ENCODE peak calls at places on chromosomes 13 and 19, in nine cellular contexts. One of them, this sample, is unnamed.

GRCh38 chr13:24215732-24216131 is 55.2 kb downstream of the SPATA13 start:
- DNase-seq in esophagus squamous epithelium: no peak
- DNase-seq in adrenal gland: peak; percentile 86
- DNase-seq in IMR-90: peak; percentile 60
- DNase-seq in ovary: no peak
- DNase-seq in HepG2: no peak
- DNase-seq in esophagus muscularis mucosa: no peak
- DNase-seq in tibial nerve: no peak
- DNase-seq in transverse colon: no peak
- DNase-seq in this sample: no peak

GRCh38 chr19:39566064-39566463 is 26.1 kb upstream of the EID2 start:
- DNase-seq in esophagus squamous epithelium: no peak
- DNase-seq in adrenal gland: no peak
- DNase-seq in IMR-90: no peak
- DNase-seq in ovary: no peak
- DNase-seq in HepG2: no peak
- DNase-seq in esophagus muscularis mucosa: no peak
- DNase-seq in tibial nerve: no peak
- DNase-seq in transverse colon: no peak
- DNase-seq in this sample: no peak

GRCh38 chr13:33644607-33645543 is 173.1 kb upstream of the RFC3 start:
- DNase-seq in esophagus squamous epithelium: no peak
- DNase-seq in adrenal gland: no peak
- DNase-seq in IMR-90: peak; percentile 4
- DNase-seq in ovary: no peak
- DNase-seq in HepG2: no peak
- DNase-seq in esophagus muscularis mucosa: no peak
- DNase-seq in tibial nerve: no peak
- DNase-seq in transverse colon: no peak
- DNase-seq in this sample: no peak

GRCh38 chr19:13993554-13994308 is 12.4 kb downstream of the RFX1 start:
- DNase-seq in esophagus squamous epithelium: no peak
- DNase-seq in adrenal gland: no peak
- DNase-seq in IMR-90: no peak
- DNase-seq in ovary: no peak
- DNase-seq in HepG2: no peak
- DNase-seq in esophagus muscularis mucosa: no peak
- DNase-seq in tibial nerve: no peak
- DNase-seq in transverse colon: no peak
- DNase-seq in this sample: no peak

GRCh38 chr13:29892149-29892548 is 41.7 kb upstream of the UBL3 start:
- DNase-seq in esophagus squamous epithelium: no peak
- DNase-seq in adrenal gland: peak; percentile 55
- DNase-seq in IMR-90: no peak
- DNase-seq in ovary: no peak
- DNase-seq in HepG2: no peak
- DNase-seq in esophagus muscularis mucosa: no peak
- DNase-seq in tibial nerve: no peak
- DNase-seq in transverse colon: no peak
- DNase-seq in this sample: no peak

GRCh38 chr19:16702123-16702522 is 17.5 kb upstream of the NWD1 start:
- DNase-seq in esophagus squamous epithelium: no peak
- DNase-seq in adrenal gland: no peak
- DNase-seq in IMR-90: peak; percentile 66
- DNase-seq in ovary: no peak
- DNase-seq in HepG2: peak; percentile 10
- DNase-seq in esophagus muscularis mucosa: peak; percentile 93
- DNase-seq in tibial nerve: peak; percentile 43
- DNase-seq in transverse colon: no peak
- DNase-seq in this sample: no peak

GRCh38 chr19:17572640-17573039 is 17.2 kb downstream of the COLGALT1 start:
- DNase-seq in esophagus squamous epithelium: no peak
- DNase-seq in adrenal gland: no peak
- DNase-seq in IMR-90: no peak
- DNase-seq in ovary: no peak
- DNase-seq in HepG2: no peak
- DNase-seq in esophagus muscularis mucosa: no peak
- DNase-seq in tibial nerve: no peak
- DNase-seq in transverse colon: no peak
- DNase-seq in this sample: no peak

GRCh38 chr19:18514800-18515682 is 6.8 kb downstream of the ELL start:
- DNase-seq in esophagus squamous epithelium: no peak
- DNase-seq in adrenal gland: peak; percentile 94
- DNase-seq in IMR-90: peak; percentile 67
- DNase-seq in ovary: peak; percentile 78
- DNase-seq in HepG2: peak; percentile 99
- DNase-seq in esophagus muscularis mucosa: no peak
- DNase-seq in tibial nerve: no peak
- DNase-seq in transverse colon: peak; percentile 80
- DNase-seq in this sample: peak; percentile 93

GRCh38 chr19:45547211-45547770 is 37.3 kb downstream of the OPA3 start:
- DNase-seq in esophagus squamous epithelium: no peak
- DNase-seq in adrenal gland: no peak
- DNase-seq in IMR-90: no peak
- DNase-seq in ovary: no peak
- DNase-seq in HepG2: no peak
- DNase-seq in esophagus muscularis mucosa: no peak
- DNase-seq in tibial nerve: no peak
- DNase-seq in transverse colon: no peak
- DNase-seq in this sample: no peak

GRCh38 chr19:28514166-28514565 is 698.8 kb downstream of the UQCRFS1 start:
- DNase-seq in esophagus squamous epithelium: no peak
- DNase-seq in adrenal gland: no peak
- DNase-seq in IMR-90: no peak
- DNase-seq in ovary: no peak
- DNase-seq in HepG2: no peak
- DNase-seq in esophagus muscularis mucosa: peak; percentile 83
- DNase-seq in tibial nerve: no peak
- DNase-seq in transverse colon: no peak
- DNase-seq in this sample: no peak

GRCh38 chr13:23320926-23321533 is 112.5 kb downstream of the SACS start:
- DNase-seq in esophagus squamous epithelium: no peak
- DNase-seq in adrenal gland: no peak
- DNase-seq in IMR-90: no peak
- DNase-seq in ovary: no peak
- DNase-seq in HepG2: no peak
- DNase-seq in esophagus muscularis mucosa: no peak
- DNase-seq in tibial nerve: no peak
- DNase-seq in transverse colon: no peak
- DNase-seq in this sample: no peak

GRCh38 chr19:1168877-1169791 is 4.9 kb downstream of the SBNO2 start:
- DNase-seq in esophagus squamous epithelium: no peak
- DNase-seq in adrenal gland: peak; percentile 92
- DNase-seq in IMR-90: peak; percentile 85
- DNase-seq in ovary: peak; percentile 81
- DNase-seq in HepG2: peak; percentile 50
- DNase-seq in esophagus muscularis mucosa: no peak
- DNase-seq in tibial nerve: no peak
- DNase-seq in transverse colon: no peak
- DNase-seq in this sample: peak; percentile 89

GRCh38 chr13:48775804-48776203 is 122.1 kb downstream of the CYSLTR2 start:
- DNase-seq in esophagus squamous epithelium: no peak
- DNase-seq in adrenal gland: no peak
- DNase-seq in IMR-90: peak; percentile 97
- DNase-seq in ovary: no peak
- DNase-seq in HepG2: no peak
- DNase-seq in esophagus muscularis mucosa: no peak
- DNase-seq in tibial nerve: no peak
- DNase-seq in transverse colon: no peak
- DNase-seq in this sample: no peak

GRCh38 chr13:97574926-97575325 is 141.0 kb downstream of the RAP2A start:
- DNase-seq in esophagus squamous epithelium: no peak
- DNase-seq in adrenal gland: peak; percentile 59
- DNase-seq in IMR-90: peak; percentile 52
- DNase-seq in ovary: no peak
- DNase-seq in HepG2: peak; percentile 38
- DNase-seq in esophagus muscularis mucosa: no peak
- DNase-seq in tibial nerve: no peak
- DNase-seq in transverse colon: peak; percentile 26
- DNase-seq in this sample: no peak

GRCh38 chr19:17739121-17739875 is 12.0 kb upstream of the FCHO1 start:
- DNase-seq in esophagus squamous epithelium: no peak
- DNase-seq in adrenal gland: no peak
- DNase-seq in IMR-90: no peak
- DNase-seq in ovary: peak; percentile 37
- DNase-seq in HepG2: no peak
- DNase-seq in esophagus muscularis mucosa: no peak
- DNase-seq in tibial nerve: no peak
- DNase-seq in transverse colon: peak; percentile 49
- DNase-seq in this sample: no peak

GRCh38 chr19:5170329-5170745 is 170.3 kb downstream of the PTPRS start:
- DNase-seq in esophagus squamous epithelium: no peak
- DNase-seq in adrenal gland: no peak
- DNase-seq in IMR-90: no peak
- DNase-seq in ovary: peak; percentile 27
- DNase-seq in HepG2: no peak
- DNase-seq in esophagus muscularis mucosa: no peak
- DNase-seq in tibial nerve: no peak
- DNase-seq in transverse colon: peak; percentile 37
- DNase-seq in this sample: no peak

GRCh38 chr19:8208119-8208709 is 956 bp upstream of the CERS4 start:
- DNase-seq in esophagus squamous epithelium: no peak
- DNase-seq in adrenal gland: no peak
- DNase-seq in IMR-90: no peak
- DNase-seq in ovary: no peak
- DNase-seq in HepG2: no peak
- DNase-seq in esophagus muscularis mucosa: no peak
- DNase-seq in tibial nerve: no peak
- DNase-seq in transverse colon: no peak
- DNase-seq in this sample: no peak

GRCh38 chr19:8204961-8205360 is 4.2 kb upstream of the CERS4 start:
- DNase-seq in esophagus squamous epithelium: no peak
- DNase-seq in adrenal gland: no peak
- DNase-seq in IMR-90: no peak
- DNase-seq in ovary: no peak
- DNase-seq in HepG2: no peak
- DNase-seq in esophagus muscularis mucosa: no peak
- DNase-seq in tibial nerve: no peak
- DNase-seq in transverse colon: no peak
- DNase-seq in this sample: no peak

GRCh38 chr19:8208710-8209110 is 460 bp upstream of the CERS4 start:
- DNase-seq in esophagus squamous epithelium: no peak
- DNase-seq in adrenal gland: peak; percentile 81
- DNase-seq in IMR-90: no peak
- DNase-seq in ovary: no peak
- DNase-seq in HepG2: no peak
- DNase-seq in esophagus muscularis mucosa: no peak
- DNase-seq in tibial nerve: peak; percentile 30
- DNase-seq in transverse colon: no peak
- DNase-seq in this sample: no peak

GRCh38 chr19:8209111-8209964 is at the start of gene CERS4:
- DNase-seq in esophagus squamous epithelium: peak; percentile 42
- DNase-seq in adrenal gland: peak; percentile 58
- DNase-seq in IMR-90: peak; percentile 20
- DNase-seq in ovary: peak; percentile 85
- DNase-seq in HepG2: peak; percentile 82
- DNase-seq in esophagus muscularis mucosa: no peak
- DNase-seq in tibial nerve: peak; percentile 48
- DNase-seq in transverse colon: peak; percentile 76
- DNase-seq in this sample: peak; percentile 94

GRCh38 chr19:8206147-8207087 is 2.8 kb upstream of the CERS4 start:
- DNase-seq in esophagus squamous epithelium: no peak
- DNase-seq in adrenal gland: no peak
- DNase-seq in IMR-90: no peak
- DNase-seq in ovary: no peak
- DNase-seq in HepG2: no peak
- DNase-seq in esophagus muscularis mucosa: no peak
- DNase-seq in tibial nerve: no peak
- DNase-seq in transverse colon: no peak
- DNase-seq in this sample: no peak
- TF ChIP-seq POLR2A in esophagus squamous epithelium: no peak
- TF ChIP-seq POLR2A in adrenal gland: no peak
- TF ChIP-seq POLR2A in IMR-90: no peak
- TF ChIP-seq POLR2A in ovary: no peak
- TF ChIP-seq POLR2A in HepG2: no peak
- TF ChIP-seq POLR2A in esophagus muscularis mucosa: no peak
- TF ChIP-seq POLR2A in tibial nerve: no peak
- TF ChIP-seq POLR2A in transverse colon: no peak
- TF ChIP-seq POLR2A in this sample: no peak

GRCh38 chr19:47719047-47719885 is 6.0 kb downstream of the EHD2 start:
- DNase-seq in esophagus squamous epithelium: no peak
- DNase-seq in adrenal gland: peak; percentile 94
- DNase-seq in IMR-90: peak; percentile 99
- DNase-seq in ovary: peak; percentile 95
- DNase-seq in HepG2: peak; percentile 44
- DNase-seq in esophagus muscularis mucosa: peak; percentile 98
- DNase-seq in tibial nerve: peak; percentile 77
- DNase-seq in transverse colon: peak; percentile 80
- DNase-seq in this sample: peak; percentile 97
- TF ChIP-seq CTCF in esophagus squamous epithelium: no peak
- TF ChIP-seq CTCF in adrenal gland: no peak
- TF ChIP-seq CTCF in IMR-90: no peak
- TF ChIP-seq CTCF in ovary: no peak
- TF ChIP-seq CTCF in HepG2: no peak
- TF ChIP-seq CTCF in esophagus muscularis mucosa: no peak
- TF ChIP-seq CTCF in tibial nerve: no peak
- TF ChIP-seq CTCF in transverse colon: no peak
- TF ChIP-seq CTCF in this sample: no peak

GRCh38 chr19:40611096-40611495 is 9.9 kb downstream of the LTBP4 start:
- DNase-seq in esophagus squamous epithelium: no peak
- DNase-seq in adrenal gland: no peak
- DNase-seq in IMR-90: no peak
- DNase-seq in ovary: peak; percentile 33
- DNase-seq in HepG2: no peak
- DNase-seq in esophagus muscularis mucosa: no peak
- DNase-seq in tibial nerve: no peak
- DNase-seq in transverse colon: peak; percentile 64
- DNase-seq in this sample: peak; percentile 89
- H3K4me3 ChIP-seq in esophagus squamous epithelium: no peak overlapping the region
- H3K4me3 ChIP-seq in adrenal gland: no peak overlapping the region
- H3K4me3 ChIP-seq in IMR-90: no peak overlapping the region
- H3K4me3 ChIP-seq in ovary: no peak overlapping the region
- H3K4me3 ChIP-seq in HepG2: no peak overlapping the region
- H3K4me3 ChIP-seq in esophagus muscularis mucosa: no peak overlapping the region
- H3K4me3 ChIP-seq in tibial nerve: no peak overlapping the region
- H3K4me3 ChIP-seq in transverse colon: no peak overlapping the region
- H3K4me3 ChIP-seq in this sample: no peak overlapping the region

DNA sequence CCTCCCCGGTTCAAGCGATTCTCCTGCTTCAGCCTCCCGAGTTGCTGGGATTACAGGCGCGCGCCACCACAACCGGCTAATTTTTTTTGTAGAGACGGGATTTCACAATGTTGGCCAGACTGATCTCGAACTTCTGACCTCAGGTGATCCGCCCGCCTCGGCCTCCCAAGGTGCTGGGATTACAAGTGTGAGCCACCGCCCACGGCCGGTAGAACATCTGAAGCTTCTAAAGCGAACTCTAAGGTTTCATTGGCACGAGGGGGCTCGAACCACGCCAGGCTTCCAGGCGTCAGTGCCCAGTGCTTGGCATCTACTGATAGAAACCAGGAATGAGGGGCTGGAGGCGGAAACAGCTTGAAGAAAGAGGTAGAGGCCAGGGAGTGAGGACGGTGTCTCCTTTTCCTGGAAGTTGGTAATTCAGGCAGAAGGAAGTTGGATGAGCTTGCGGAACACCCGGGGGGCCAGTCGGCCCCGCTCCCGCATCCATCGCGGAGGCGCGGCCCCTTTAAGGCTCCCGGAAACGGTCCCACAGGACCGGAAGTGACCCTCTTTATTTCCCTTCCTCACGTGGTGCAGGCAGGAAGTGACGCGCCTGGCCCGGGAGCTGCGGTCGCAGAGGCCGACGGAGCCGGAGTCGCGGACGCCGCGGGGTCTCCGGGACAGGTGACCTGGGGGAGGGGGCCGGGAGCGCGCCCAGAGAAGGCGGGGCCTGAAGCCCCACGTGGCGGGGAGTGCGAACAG is at the start of gene CCDC9:
- DNase-seq in esophagus squamous epithelium: peak; percentile 97
- DNase-seq in adrenal gland: peak; percentile 98
- DNase-seq in IMR-90: peak; percentile 95
- DNase-seq in ovary: peak; percentile 97
- DNase-seq in HepG2: peak; percentile 94
- DNase-seq in esophagus muscularis mucosa: peak; percentile 99
- DNase-seq in tibial nerve: peak; percentile 94
- DNase-seq in transverse colon: peak; percentile 97
- DNase-seq in this sample: peak; percentile 95
- TF ChIP-seq POLR2A in esophagus squamous epithelium: no peak
- TF ChIP-seq POLR2A in adrenal gland: peak; percentile 89
- TF ChIP-seq POLR2A in IMR-90: peak; percentile 85
- TF ChIP-seq POLR2A in ovary: peak; percentile 98
- TF ChIP-seq POLR2A in HepG2: peak; percentile 69
- TF ChIP-seq POLR2A in esophagus muscularis mucosa: peak; percentile 93
- TF ChIP-seq POLR2A in tibial nerve: peak; percentile 81
- TF ChIP-seq POLR2A in transverse colon: peak; percentile 92
- TF ChIP-seq POLR2A in this sample: peak; percentile 57

This sample was measured in lower leg skin.